ENCODE peak calls at places on chromosomes 4 and X, in four cellular contexts. F is HepG2, N is AG10803, J is endothelial cell of umbilical vein. U is an unnamed sample.

GRCh38 chr4:84319124-84319523 is 180.0 kb downstream of the NKX6-1 start:
- DNase-seq in J (no peak), F (no peak), N (peak; percentile 43), U (no peak)

GRCh38 chrX:23662853-23663252 is 4.4 kb upstream of the PRDX4 start:
- DNase-seq in J (no peak), N (peak; percentile 28), F (no peak), U (peak; percentile 37)

GRCh38 chr4:177574446-177574845 is 132.2 kb upstream of the AGA start:
- DNase-seq in N (no peak), J (no peak), F (no peak), U (no peak)

GRCh38 chrX:29136904-29137303 is 549.7 kb downstream of the IL1RAPL1 start:
- DNase-seq in F (no peak), J (no peak), N (no peak), U (no peak)

GRCh38 chr4:164924670-164925238 is 47.8 kb downstream of the APELA start:
- DNase-seq in J (no peak), F (no peak), N (peak; percentile 35), U (no peak)

GRCh38 chrX:2766921-2767320 is 15.1 kb downstream of the XG start:
- DNase-seq in N (peak; percentile 58), F (no peak), J (no peak), U (no peak)

GRCh38 chr4:109321232-109321631 is 18.8 kb upstream of the COL25A1 start:
- DNase-seq in F (no peak), N (no peak), J (no peak), U (no peak)

GRCh38 chrX:67732864-67733263 is 189.0 kb downstream of the AR start:
- DNase-seq in J (no peak), N (no peak), F (no peak), U (no peak)

GRCh38 chr4:67393699-67394281 is 151.5 kb downstream of the CENPC start:
- DNase-seq in F (peak; percentile 15), N (peak; percentile 47), J (peak; percentile 44), U (peak; percentile 13)

GRCh38 chrX:100368167-100368566 is 41.9 kb downstream of the PCDH19 start:
- DNase-seq in J (no peak), N (no peak), F (peak; percentile 0), U (no peak)

GRCh38 chr4:53775381-53775780 is 184.1 kb upstream of the LNX1 start:
- DNase-seq in F (no peak), J (no peak), N (no peak), U (no peak)

GRCh38 chrX:148363836-148364235 is 136.6 kb upstream of the AFF2 start:
- DNase-seq in J (no peak), N (no peak), F (peak; percentile 1), U (no peak)

GRCh38 chrX:40449396-40449795 is 131.4 kb upstream of the ATP6AP2 start:
- DNase-seq in F (no peak), N (no peak), J (no peak), U (no peak)

GRCh38 chrX:14030248-14030592 is 528 bp upstream of the GEMIN8 start:
- DNase-seq in N (peak; percentile 58), F (no peak), J (peak; percentile 17), U (peak; percentile 70)

GRCh38 chrX:130170752-130171445 is 863 bp upstream of the RAB33A start:
- DNase-seq in F (no peak), J (no peak), N (no peak), U (peak; percentile 37)

GRCh38 chr4:17941731-17942130 is 79.8 kb downstream of the LCORL start:
- DNase-seq in N (peak; percentile 10), J (peak; percentile 55), F (no peak), U (no peak)

GRCh38 chr4:156695163-156695562 is 276.4 kb downstream of the PDGFC start:
- DNase-seq in N (no peak), F (no peak), J (no peak), U (no peak)

GRCh38 chr4:74376888-74377483 is 12.0 kb downstream of the EREG start:
- DNase-seq in J (peak; percentile 67), F (peak; percentile 45), N (peak; percentile 69), U (peak; percentile 81)

GRCh38 chr4:71211748-71212147 is 127.1 kb upstream of the SLC4A4 start:
- DNase-seq in N (peak; percentile 89), J (no peak), F (no peak), U (no peak)

GRCh38 chr4:40190880-40191815 is 5.7 kb upstream of the RHOH start:
- DNase-seq in N (no peak), F (peak; percentile 75), J (no peak), U (no peak)

GRCh38 chr4:54233697-54234496 is 4.8 kb downstream of the PDGFRA start:
- DNase-seq in N (peak; percentile 82), F (peak; percentile 52), J (peak; percentile 81), U (peak; percentile 74)

GRCh38 chr4:173056708-173057107 is 111.9 kb upstream of the GALNT7 start:
- DNase-seq in N (no peak), J (no peak), F (no peak), U (no peak)

GRCh38 chr4:141713771-141714445 is 77.5 kb downstream of the IL15 start:
- DNase-seq in J (peak; percentile 34), N (peak; percentile 61), F (no peak), U (peak; percentile 45)

GRCh38 chr4:142567199-142567598 is 278.9 kb downstream of the INPP4B start:
- DNase-seq in J (no peak), N (no peak), F (no peak), U (no peak)

GRCh38 chr4:154088741-154089140 is 299.9 kb upstream of the SFRP2 start:
- DNase-seq in N (peak; percentile 4), F (no peak), J (no peak), U (no peak)

GRCh38 chr4:121717680-121718237 is 21.0 kb upstream of the ANXA5 start:
- DNase-seq in N (peak; percentile 84), J (no peak), F (no peak), U (peak; percentile 68)

DNA sequence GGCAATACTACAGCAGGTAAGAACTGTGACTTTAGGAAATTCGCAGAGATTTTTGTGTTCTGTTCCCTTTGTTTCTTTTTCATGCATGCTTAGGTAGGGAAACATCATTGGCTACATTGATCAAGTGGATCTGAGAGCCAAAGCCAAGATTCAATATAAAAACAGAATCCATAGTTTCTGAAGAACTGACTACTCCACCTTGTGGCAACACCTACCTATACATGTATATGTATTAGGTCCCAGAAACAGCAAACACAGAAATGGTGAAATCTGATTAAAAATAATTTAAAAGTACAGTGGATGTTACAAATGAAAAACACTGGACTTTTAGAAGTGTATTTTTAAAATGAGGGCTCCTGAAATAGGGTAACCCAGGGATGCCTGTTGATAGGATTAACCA is 322.6 kb upstream of the MAOA start:
- DNase-seq in N (no peak), J (peak; percentile 19), F (peak; percentile 3), U (no peak)
- TF ChIP-seq CTCF in N (no peak), J (no peak), F (peak; percentile 27), U (no peak)

DNA sequence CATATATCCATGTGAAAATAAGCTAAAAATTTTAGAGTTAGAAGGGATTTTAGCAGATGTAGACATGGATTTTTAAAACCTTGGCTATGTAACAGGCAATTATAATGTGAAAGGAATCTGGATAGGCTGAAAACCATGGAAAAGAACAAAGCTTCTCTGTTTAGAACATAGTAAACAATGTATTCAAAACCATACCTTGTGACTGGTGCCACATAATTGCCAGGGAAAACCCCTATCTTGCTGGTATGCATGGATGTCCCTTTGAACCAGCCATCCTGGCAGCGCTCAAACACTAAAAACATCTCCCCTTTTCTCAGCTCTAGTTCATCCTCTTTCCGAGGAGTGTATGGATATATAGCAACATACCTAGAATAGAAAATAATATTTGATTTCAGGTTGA is 110.6 kb upstream of the CBR4 start:
- DNase-seq in N (no peak), J (no peak), F (peak; percentile 20), U (no peak)
- H3K4me3 ChIP-seq in N (no peak overlapping the region), J (no peak overlapping the region), F (no peak overlapping the region), U (no peak overlapping the region)

GRCh38 chrX:116243039-116243438 is 72.5 kb downstream of the AGTR2 start:
- DNase-seq in J (no peak), F (no peak), N (no peak), U (no peak)

GRCh38 chrX:116241001-116241400 is 70.5 kb downstream of the AGTR2 start:
- DNase-seq in J (no peak), F (no peak), N (no peak), U (no peak)

GRCh38 chrX:116240446-116240845 is 69.9 kb downstream of the AGTR2 start:
- DNase-seq in F (no peak), N (no peak), J (no peak), U (peak; percentile 36)

GRCh38 chrX:116246261-116246660 is 75.7 kb downstream of the AGTR2 start:
- DNase-seq in N (peak; percentile 1), J (no peak), F (no peak), U (no peak)
- TF ChIP-seq CTCF in N (no peak), J (no peak), F (no peak), U (no peak)

DNA sequence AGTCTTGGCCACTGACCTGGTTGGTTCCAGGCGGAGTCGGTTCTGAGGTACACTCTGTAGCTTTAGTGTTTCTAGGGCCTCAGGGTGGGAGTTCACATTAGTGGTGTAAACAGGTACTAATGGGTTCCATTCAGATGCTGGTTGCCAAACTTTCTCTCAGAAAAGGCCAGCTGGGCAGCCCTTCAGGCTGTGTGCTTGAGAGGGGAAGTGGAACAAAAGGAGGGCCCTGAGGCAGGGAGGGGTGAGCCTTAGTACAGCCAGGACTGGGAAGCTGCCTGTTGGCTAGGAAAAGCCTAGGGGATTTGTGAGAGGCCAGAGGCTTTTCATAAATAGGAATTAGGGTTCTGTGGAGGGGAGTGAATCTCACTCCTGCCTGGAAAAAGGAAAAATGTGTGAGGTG is 24.9 kb downstream of the NHSL2 start:
- DNase-seq in F (no peak), J (no peak), N (no peak), U (no peak)
- H3K4me3 ChIP-seq in F (no peak overlapping the region), J (no peak overlapping the region), N (no peak overlapping the region), U (no peak overlapping the region)

GRCh38 chr4:77156912-77157858 is at the start of gene CCNG2:
- DNase-seq in N (peak; percentile 94), F (peak; percentile 12), J (no peak), U (peak; percentile 90)
- TF ChIP-seq CTCF in N (no peak), F (no peak), J (no peak), U (no peak)

DNA sequence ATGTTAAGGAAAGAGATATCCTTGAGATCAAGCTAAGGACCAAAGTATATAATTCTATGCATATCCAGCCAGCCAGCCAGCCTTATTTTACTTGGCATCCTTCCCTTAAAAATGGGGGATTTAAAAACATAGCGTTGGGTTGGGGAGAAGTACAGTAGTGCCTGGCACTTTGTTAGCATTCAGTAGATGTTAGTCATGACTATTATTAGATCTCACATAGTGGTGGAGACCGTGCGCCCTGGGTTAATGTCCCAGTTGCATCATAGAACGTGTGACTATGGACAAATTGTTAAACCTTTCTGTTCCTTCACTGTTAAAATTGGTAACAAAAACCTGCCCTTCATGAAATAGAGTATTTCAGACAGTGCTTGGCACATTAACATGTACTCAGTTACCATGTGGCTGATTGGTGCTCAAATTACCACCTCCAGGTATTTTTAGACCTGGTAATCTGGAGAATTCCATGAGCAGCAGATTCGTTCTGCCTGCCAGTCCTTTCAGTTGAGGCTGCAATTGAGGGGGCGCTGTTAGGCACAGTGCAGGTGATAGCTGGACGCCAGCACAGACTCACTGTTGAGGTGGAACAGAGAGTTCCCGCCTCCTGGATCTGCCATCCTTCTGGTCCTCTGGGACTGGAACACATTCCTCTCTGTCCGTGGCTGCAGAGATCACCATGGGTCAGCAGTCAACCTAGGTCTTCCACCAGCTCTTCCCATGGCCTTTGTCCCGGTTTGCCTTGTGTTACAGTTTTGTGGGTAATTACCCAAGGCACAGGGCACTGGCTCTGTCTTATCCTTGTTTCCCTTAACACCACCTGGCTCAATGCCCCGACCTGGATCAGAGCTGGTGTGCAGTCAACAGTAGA is 31.7 kb downstream of the RBBP7 start:
- DNase-seq in N (peak; percentile 80), F (no peak), J (peak; percentile 85), U (peak; percentile 72)
- H3K4me3 ChIP-seq in N (no peak overlapping the region), F (no peak overlapping the region), J (no peak overlapping the region), U (no peak overlapping the region)

U was measured in foreskin fibroblast.